ENCODE peak calls at places on chromosomes 4 and X, in eight cellular contexts. F, J, X, R, E, S, W and O are unnamed samples.

GRCh38 chr4:74376888-74377483 is 12.0 kb downstream of the EREG start:
- DNase-seq in R (no peak), J (no peak), X (no peak), E (peak; percentile 11), F (no peak), S (no peak), W (no peak), O (no peak)

GRCh38 chr4:151099976-151100417 is 569 bp downstream of the RPS3A start:
- DNase-seq in F (no peak), S (no peak), X (no peak), E (no peak), W (no peak), J (no peak), R (no peak), O (no peak)

GRCh38 chrX:131066237-131066636 is 8.1 kb downstream of the ARHGAP36 start:
- DNase-seq in W (no peak), F (no peak), J (no peak), R (no peak), X (no peak), E (no peak), S (no peak), O (no peak)

GRCh38 chr4:128908735-128909134 is 99.2 kb downstream of the JADE1 start:
- DNase-seq in F (no peak), E (no peak), X (no peak), S (no peak), J (no peak), W (no peak), R (no peak), O (no peak)

GRCh38 chrX:69222103-69223090 is 57.1 kb upstream of the PJA1 start:
- DNase-seq in S (peak; percentile 75), W (peak; percentile 50), X (peak; percentile 45), J (peak; percentile 66), E (peak; percentile 63), F (no peak), R (peak; percentile 87), O (peak; percentile 49)

GRCh38 chr4:38387348-38387747 is 276.7 kb upstream of the KLF3 start:
- DNase-seq in S (peak; percentile 90), R (no peak), E (no peak), J (no peak), F (no peak), X (no peak), W (peak; percentile 90), O (no peak)

GRCh38 chrX:74232859-74233258 is 71.1 kb upstream of the ZCCHC13 start:
- DNase-seq in F (no peak), X (no peak), E (no peak), S (no peak), W (no peak), J (no peak), R (no peak), O (no peak)

GRCh38 chrX:110210417-110211139 is 107.3 kb downstream of the AMMECR1 start:
- DNase-seq in J (no peak), W (no peak), F (no peak), R (no peak), S (no peak), E (no peak), X (no peak), O (no peak)

GRCh38 chr4:84855774-84856173 is 110.7 kb downstream of the WDFY3 start:
- DNase-seq in R (no peak), W (no peak), S (peak; percentile 66), E (no peak), X (no peak), J (no peak), F (no peak), O (no peak)

GRCh38 chrX:44843753-44844152 is at the start of gene DUSP21:
- DNase-seq in F (no peak), E (no peak), W (no peak), J (no peak), S (no peak), R (no peak), X (no peak), O (no peak)

GRCh38 chrX:129823115-129823514 is 20.6 kb downstream of the ZDHHC9 start:
- DNase-seq in F (no peak), E (peak; percentile 71), J (peak; percentile 41), R (peak; percentile 14), W (peak; percentile 26), X (no peak), S (no peak), O (no peak)

GRCh38 chr4:15375707-15376106 is 52.1 kb upstream of the C1QTNF7 start:
- DNase-seq in J (no peak), W (no peak), R (no peak), S (no peak), F (no peak), X (no peak), E (no peak), O (no peak)

GRCh38 chr4:5892321-5893012 is 419 bp downstream of the CRMP1 start:
- DNase-seq in R (no peak), F (no peak), W (no peak), E (no peak), X (no peak), S (no peak), J (no peak), O (no peak)

GRCh38 chrX:48703642-48704481 is 7.3 kb downstream of the SUV39H1 start:
- DNase-seq in X (no peak), S (no peak), R (no peak), J (no peak), W (no peak), E (no peak), F (no peak), O (no peak)

GRCh38 chrX:31166416-31166815 is 94.6 kb upstream of the FTHL17 start:
- DNase-seq in E (no peak), J (no peak), R (no peak), W (no peak), X (no peak), F (no peak), S (no peak), O (no peak)

GRCh38 chr4:156946508-156947197 is 24.9 kb downstream of the PDGFC start:
- DNase-seq in S (no peak), W (peak; percentile 40), E (no peak), R (no peak), J (no peak), F (no peak), X (no peak), O (peak; percentile 73)

GRCh38 chr4:128346054-128346716 is 58.6 kb upstream of the PGRMC2 start:
- DNase-seq in W (no peak), E (no peak), X (no peak), R (no peak), F (no peak), S (no peak), J (no peak), O (no peak)

GRCh38 chr4:128917781-128918180 is 108.3 kb downstream of the JADE1 start:
- DNase-seq in R (no peak), E (no peak), W (no peak), F (peak; percentile 45), S (no peak), X (no peak), J (no peak), O (no peak)

GRCh38 chr4:155972098-155972497 is 18.4 kb upstream of the CTSO start:
- DNase-seq in S (no peak), J (no peak), X (no peak), W (no peak), E (no peak), F (no peak), R (peak; percentile 16), O (no peak)

GRCh38 chr4:28702571-28702970 is 1841.9 kb downstream of the STIM2 start:
- DNase-seq in S (no peak), E (no peak), J (no peak), R (no peak), X (no peak), W (no peak), F (no peak), O (no peak)

GRCh38 chrX:53323196-53323595 is 41.8 kb upstream of the IQSEC2 start:
- DNase-seq in W (no peak), S (no peak), E (no peak), F (no peak), J (no peak), X (no peak), R (no peak), O (no peak)

GRCh38 chrX:50081282-50081955 is 119.4 kb downstream of the AKAP4 start:
- DNase-seq in W (peak; percentile 68), S (no peak), E (no peak), X (no peak), J (no peak), F (no peak), R (peak; percentile 33), O (no peak)

DNA sequence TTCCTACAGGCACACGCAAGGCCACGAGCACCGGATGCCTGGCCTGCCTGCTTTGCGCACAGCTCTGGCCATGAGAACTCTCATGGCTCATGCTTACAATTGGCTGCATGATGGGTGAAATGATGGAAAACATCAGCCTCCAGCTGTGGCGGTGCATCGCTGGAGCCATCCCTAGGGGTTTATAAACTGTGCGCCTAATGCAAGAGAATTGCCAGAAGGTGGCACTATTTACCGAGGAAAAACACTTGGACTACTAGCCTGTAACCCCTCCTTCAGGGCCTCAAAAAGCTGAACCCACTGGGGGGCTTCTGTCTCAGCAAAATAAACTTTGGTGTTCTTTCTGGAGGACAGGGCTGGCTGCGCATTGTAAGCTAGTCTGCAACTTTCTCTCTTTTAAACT is 51.9 kb downstream of the PHKA2 start:
- DNase-seq in J (no peak), R (peak; percentile 15), W (no peak), X (no peak), F (no peak), E (peak; percentile 24), S (no peak), O (no peak)
- TF ChIP-seq CTCF in J (no peak), R (no peak), W (peak; percentile 19), X (no peak), F (peak; percentile 23), E (peak; percentile 65), S (peak; percentile 25), O (peak; percentile 53)

DNA sequence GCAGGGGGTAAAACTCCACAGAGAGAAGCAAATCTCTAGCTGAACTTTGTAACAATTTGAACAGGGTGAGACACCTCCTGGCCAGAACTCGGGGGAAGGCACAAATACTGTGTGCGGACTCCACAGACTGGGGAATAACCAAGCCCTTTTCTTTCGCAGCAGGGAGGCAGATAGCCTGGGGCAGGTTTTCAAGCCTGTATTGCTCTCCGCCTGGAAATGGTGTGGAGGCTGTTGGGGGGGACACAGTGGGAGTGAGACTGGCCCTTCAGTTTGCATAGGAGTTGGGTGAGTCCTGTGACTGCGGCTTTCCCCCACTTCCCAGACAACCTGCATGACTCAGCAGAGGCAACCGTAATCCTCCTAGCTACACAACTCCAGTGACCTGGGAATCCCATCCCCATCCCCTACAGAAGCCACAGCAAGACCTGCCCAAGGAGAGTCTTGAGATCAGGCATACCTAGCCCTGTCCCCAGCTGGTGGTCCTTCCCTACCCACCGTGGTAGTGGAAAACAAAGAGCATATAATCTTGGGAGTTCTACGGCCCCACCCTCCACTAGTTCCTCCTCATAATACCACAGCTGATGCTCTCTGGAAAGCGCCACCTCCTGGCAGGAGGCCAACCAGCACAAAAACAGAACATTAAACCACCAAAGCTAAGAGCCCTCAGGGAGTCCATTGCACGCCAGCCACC is 12.9 kb upstream of the SMPX start:
- DNase-seq in F (no peak), J (no peak), E (no peak), X (no peak), W (no peak), R (peak; percentile 33), S (no peak), O (no peak)
- TF ChIP-seq CTCF in F (no peak), J (no peak), E (peak; percentile 41), X (no peak), W (no peak), R (no peak), S (no peak), O (no peak)

GRCh38 chrX:77691916-77692315 is 94.1 kb downstream of the ATRX start:
- DNase-seq in R (no peak), S (no peak), W (no peak), X (no peak), J (no peak), F (no peak), E (no peak), O (no peak)
- TF ChIP-seq CTCF in R (no peak), S (no peak), W (no peak), X (no peak), J (no peak), F (no peak), E (no peak), O (no peak)

GRCh38 chr4:4271912-4272311 is 18.0 kb downstream of the LYAR start:
- DNase-seq in J (no peak), E (no peak), X (no peak), F (no peak), S (no peak), W (peak; percentile 65), R (no peak), O (no peak)
- TF ChIP-seq CTCF in J (no peak), E (peak; percentile 44), X (no peak), F (no peak), S (no peak), W (no peak), R (no peak), O (no peak)